ENCODE peak calls at places on chromosomes 4 and X, in eight cellular contexts. One of them, this sample, is unnamed.

GRCh38 chr4:113559947-113560346 is 201.6 kb downstream of the CAMK2D start:
- DNase-seq in hepatocyte: no peak
- DNase-seq in pancreas: no peak
- DNase-seq in ureter: no peak
- DNase-seq in WERI-Rb-1: no peak
- DNase-seq in lower leg skin: no peak
- DNase-seq in activated naive CD8-positive, alpha-beta T cell treated with anti-CD3 and anti-CD28 coated beads for 36 hours: no peak
- DNase-seq in caudate nucleus: no peak
- DNase-seq in this sample: no peak

GRCh38 chrX:2888309-2888708 is 40.8 kb downstream of the ARSD start:
- DNase-seq in hepatocyte: no peak
- DNase-seq in pancreas: no peak
- DNase-seq in ureter: no peak
- DNase-seq in WERI-Rb-1: no peak
- DNase-seq in lower leg skin: no peak
- DNase-seq in activated naive CD8-positive, alpha-beta T cell treated with anti-CD3 and anti-CD28 coated beads for 36 hours: no peak
- DNase-seq in caudate nucleus: no peak
- DNase-seq in this sample: no peak

GRCh38 chr4:34198966-34199365 is 2045.3 kb downstream of the ARAP2 start:
- DNase-seq in hepatocyte: no peak
- DNase-seq in pancreas: no peak
- DNase-seq in ureter: no peak
- DNase-seq in WERI-Rb-1: no peak
- DNase-seq in lower leg skin: no peak
- DNase-seq in activated naive CD8-positive, alpha-beta T cell treated with anti-CD3 and anti-CD28 coated beads for 36 hours: no peak
- DNase-seq in caudate nucleus: no peak
- DNase-seq in this sample: no peak

GRCh38 chr4:176193898-176194297 is 1.5 kb downstream of the SPATA4 start:
- DNase-seq in hepatocyte: no peak
- DNase-seq in pancreas: no peak
- DNase-seq in ureter: no peak
- DNase-seq in WERI-Rb-1: no peak
- DNase-seq in lower leg skin: no peak
- DNase-seq in activated naive CD8-positive, alpha-beta T cell treated with anti-CD3 and anti-CD28 coated beads for 36 hours: peak
- DNase-seq in caudate nucleus: no peak
- DNase-seq in this sample: no peak

GRCh38 chr4:121118344-121118743 is 45.8 kb downstream of the TNIP3 start:
- DNase-seq in hepatocyte: no peak
- DNase-seq in pancreas: no peak
- DNase-seq in ureter: no peak
- DNase-seq in WERI-Rb-1: no peak
- DNase-seq in lower leg skin: no peak
- DNase-seq in activated naive CD8-positive, alpha-beta T cell treated with anti-CD3 and anti-CD28 coated beads for 36 hours: no peak
- DNase-seq in caudate nucleus: no peak
- DNase-seq in this sample: no peak

GRCh38 chr4:120008957-120009356 is 57.7 kb downstream of the MAD2L1 start:
- DNase-seq in hepatocyte: no peak
- DNase-seq in pancreas: no peak
- DNase-seq in ureter: no peak
- DNase-seq in WERI-Rb-1: no peak
- DNase-seq in lower leg skin: no peak
- DNase-seq in activated naive CD8-positive, alpha-beta T cell treated with anti-CD3 and anti-CD28 coated beads for 36 hours: no peak
- DNase-seq in caudate nucleus: no peak
- DNase-seq in this sample: no peak

GRCh38 chrX:147897117-147897516 is 14.6 kb upstream of the FMR1 start:
- DNase-seq in hepatocyte: no peak
- DNase-seq in pancreas: no peak
- DNase-seq in ureter: no peak
- DNase-seq in WERI-Rb-1: no peak
- DNase-seq in lower leg skin: no peak
- DNase-seq in activated naive CD8-positive, alpha-beta T cell treated with anti-CD3 and anti-CD28 coated beads for 36 hours: no peak
- DNase-seq in caudate nucleus: no peak
- DNase-seq in this sample: no peak

GRCh38 chrX:19852014-19853005 is 35.1 kb downstream of the SH3KBP1 start:
- DNase-seq in hepatocyte: no peak
- DNase-seq in pancreas: no peak
- DNase-seq in ureter: no peak
- DNase-seq in WERI-Rb-1: no peak
- DNase-seq in lower leg skin: peak
- DNase-seq in activated naive CD8-positive, alpha-beta T cell treated with anti-CD3 and anti-CD28 coated beads for 36 hours: no peak
- DNase-seq in caudate nucleus: no peak
- DNase-seq in this sample: no peak

GRCh38 chr4:107863416-107863815 is 38.7 kb downstream of the SGMS2 start:
- DNase-seq in hepatocyte: no peak
- DNase-seq in pancreas: no peak
- DNase-seq in ureter: no peak
- DNase-seq in WERI-Rb-1: no peak
- DNase-seq in lower leg skin: no peak
- DNase-seq in activated naive CD8-positive, alpha-beta T cell treated with anti-CD3 and anti-CD28 coated beads for 36 hours: no peak
- DNase-seq in caudate nucleus: no peak
- DNase-seq in this sample: no peak

GRCh38 chrX:1239681-1240142 is 27.3 kb upstream of the CRLF2 start:
- DNase-seq in hepatocyte: no peak
- DNase-seq in pancreas: no peak
- DNase-seq in ureter: peak
- DNase-seq in WERI-Rb-1: no peak
- DNase-seq in lower leg skin: peak
- DNase-seq in activated naive CD8-positive, alpha-beta T cell treated with anti-CD3 and anti-CD28 coated beads for 36 hours: peak
- DNase-seq in caudate nucleus: no peak
- DNase-seq in this sample: peak

GRCh38 chrX:39516399-39516798 is 581.4 kb downstream of the BCOR start:
- DNase-seq in hepatocyte: no peak
- DNase-seq in pancreas: no peak
- DNase-seq in ureter: no peak
- DNase-seq in WERI-Rb-1: peak
- DNase-seq in lower leg skin: no peak
- DNase-seq in activated naive CD8-positive, alpha-beta T cell treated with anti-CD3 and anti-CD28 coated beads for 36 hours: no peak
- DNase-seq in caudate nucleus: no peak
- DNase-seq in this sample: no peak

GRCh38 chrX:16119353-16120220 is 3.8 kb upstream of the GRPR start:
- DNase-seq in hepatocyte: no peak
- DNase-seq in pancreas: no peak
- DNase-seq in ureter: no peak
- DNase-seq in WERI-Rb-1: no peak
- DNase-seq in lower leg skin: no peak
- DNase-seq in activated naive CD8-positive, alpha-beta T cell treated with anti-CD3 and anti-CD28 coated beads for 36 hours: no peak
- DNase-seq in caudate nucleus: no peak
- DNase-seq in this sample: no peak

GRCh38 chr4:94156816-94157215 is 50.8 kb upstream of the SMARCAD1 start:
- DNase-seq in hepatocyte: no peak
- DNase-seq in pancreas: no peak
- DNase-seq in ureter: no peak
- DNase-seq in WERI-Rb-1: no peak
- DNase-seq in lower leg skin: no peak
- DNase-seq in activated naive CD8-positive, alpha-beta T cell treated with anti-CD3 and anti-CD28 coated beads for 36 hours: no peak
- DNase-seq in caudate nucleus: no peak
- DNase-seq in this sample: no peak

GRCh38 chrX:43446752-43447151 is 209.3 kb upstream of the MAOA start:
- DNase-seq in hepatocyte: no peak
- DNase-seq in pancreas: no peak
- DNase-seq in ureter: no peak
- DNase-seq in WERI-Rb-1: no peak
- DNase-seq in lower leg skin: no peak
- DNase-seq in activated naive CD8-positive, alpha-beta T cell treated with anti-CD3 and anti-CD28 coated beads for 36 hours: no peak
- DNase-seq in caudate nucleus: no peak
- DNase-seq in this sample: no peak

GRCh38 chr4:137994858-137995257 is 247.3 kb downstream of the SLC7A11 start:
- DNase-seq in hepatocyte: no peak
- DNase-seq in pancreas: no peak
- DNase-seq in ureter: no peak
- DNase-seq in WERI-Rb-1: no peak
- DNase-seq in lower leg skin: no peak
- DNase-seq in activated naive CD8-positive, alpha-beta T cell treated with anti-CD3 and anti-CD28 coated beads for 36 hours: no peak
- DNase-seq in caudate nucleus: no peak
- DNase-seq in this sample: no peak

GRCh38 chrX:72395252-72395651 is 89.5 kb upstream of the CITED1 start:
- DNase-seq in hepatocyte: no peak
- DNase-seq in pancreas: no peak
- DNase-seq in ureter: no peak
- DNase-seq in WERI-Rb-1: no peak
- DNase-seq in lower leg skin: no peak
- DNase-seq in activated naive CD8-positive, alpha-beta T cell treated with anti-CD3 and anti-CD28 coated beads for 36 hours: no peak
- DNase-seq in caudate nucleus: no peak
- DNase-seq in this sample: no peak

GRCh38 chrX:19602866-19603620 is 87.7 kb upstream of the MAP3K15 start:
- DNase-seq in hepatocyte: no peak
- DNase-seq in pancreas: no peak
- DNase-seq in ureter: no peak
- DNase-seq in WERI-Rb-1: no peak
- DNase-seq in lower leg skin: no peak
- DNase-seq in activated naive CD8-positive, alpha-beta T cell treated with anti-CD3 and anti-CD28 coated beads for 36 hours: no peak
- DNase-seq in caudate nucleus: no peak
- DNase-seq in this sample: no peak

GRCh38 chr4:143386812-143387211 is 50.1 kb downstream of the GAB1 start:
- DNase-seq in hepatocyte: peak
- DNase-seq in pancreas: no peak
- DNase-seq in ureter: no peak
- DNase-seq in WERI-Rb-1: no peak
- DNase-seq in lower leg skin: no peak
- DNase-seq in activated naive CD8-positive, alpha-beta T cell treated with anti-CD3 and anti-CD28 coated beads for 36 hours: no peak
- DNase-seq in caudate nucleus: no peak
- DNase-seq in this sample: no peak

GRCh38 chr4:742742-743311 is 37.2 kb downstream of the PCGF3 start:
- DNase-seq in hepatocyte: peak
- DNase-seq in pancreas: peak
- DNase-seq in ureter: peak
- DNase-seq in WERI-Rb-1: peak
- DNase-seq in lower leg skin: no peak
- DNase-seq in activated naive CD8-positive, alpha-beta T cell treated with anti-CD3 and anti-CD28 coated beads for 36 hours: peak
- DNase-seq in caudate nucleus: peak
- DNase-seq in this sample: peak

GRCh38 chrX:101659601-101660063 is at the start of gene ARMCX2:
- DNase-seq in hepatocyte: peak
- DNase-seq in pancreas: peak
- DNase-seq in ureter: peak
- DNase-seq in WERI-Rb-1: peak
- DNase-seq in lower leg skin: peak
- DNase-seq in activated naive CD8-positive, alpha-beta T cell treated with anti-CD3 and anti-CD28 coated beads for 36 hours: peak
- DNase-seq in caudate nucleus: peak
- DNase-seq in this sample: no peak

GRCh38 chr4:176400816-176401461 is 81.2 kb downstream of the SPCS3 start:
- DNase-seq in hepatocyte: no peak
- DNase-seq in pancreas: no peak
- DNase-seq in ureter: no peak
- DNase-seq in WERI-Rb-1: no peak
- DNase-seq in lower leg skin: no peak
- DNase-seq in activated naive CD8-positive, alpha-beta T cell treated with anti-CD3 and anti-CD28 coated beads for 36 hours: no peak
- DNase-seq in caudate nucleus: no peak
- DNase-seq in this sample: no peak

GRCh38 chr4:38503689-38504395 is 160.2 kb upstream of the KLF3 start:
- DNase-seq in hepatocyte: no peak
- DNase-seq in pancreas: no peak
- DNase-seq in ureter: no peak
- DNase-seq in WERI-Rb-1: no peak
- DNase-seq in lower leg skin: no peak
- DNase-seq in activated naive CD8-positive, alpha-beta T cell treated with anti-CD3 and anti-CD28 coated beads for 36 hours: no peak
- DNase-seq in caudate nucleus: no peak
- DNase-seq in this sample: no peak

GRCh38 chr4:128835498-128836222 is 26.2 kb downstream of the JADE1 start:
- DNase-seq in hepatocyte: no peak
- DNase-seq in pancreas: peak
- DNase-seq in ureter: peak
- DNase-seq in WERI-Rb-1: no peak
- DNase-seq in lower leg skin: peak
- DNase-seq in activated naive CD8-positive, alpha-beta T cell treated with anti-CD3 and anti-CD28 coated beads for 36 hours: no peak
- DNase-seq in caudate nucleus: peak
- DNase-seq in this sample: peak

GRCh38 chrX:40462797-40463196 is 118.0 kb upstream of the ATP6AP2 start:
- DNase-seq in hepatocyte: no peak
- DNase-seq in pancreas: no peak
- DNase-seq in ureter: no peak
- DNase-seq in WERI-Rb-1: no peak
- DNase-seq in lower leg skin: no peak
- DNase-seq in activated naive CD8-positive, alpha-beta T cell treated with anti-CD3 and anti-CD28 coated beads for 36 hours: no peak
- DNase-seq in caudate nucleus: no peak
- DNase-seq in this sample: no peak

GRCh38 chr4:175776217-175776616 is 35.8 kb downstream of the GPM6A start:
- DNase-seq in hepatocyte: no peak
- DNase-seq in pancreas: no peak
- DNase-seq in ureter: no peak
- DNase-seq in WERI-Rb-1: no peak
- DNase-seq in lower leg skin: no peak
- DNase-seq in activated naive CD8-positive, alpha-beta T cell treated with anti-CD3 and anti-CD28 coated beads for 36 hours: no peak
- DNase-seq in caudate nucleus: no peak
- DNase-seq in this sample: no peak

GRCh38 chr4:7691992-7692391 is 247.7 kb downstream of the AFAP1 start:
- DNase-seq in hepatocyte: no peak
- DNase-seq in pancreas: no peak
- DNase-seq in ureter: no peak
- DNase-seq in WERI-Rb-1: no peak
- DNase-seq in lower leg skin: no peak
- DNase-seq in activated naive CD8-positive, alpha-beta T cell treated with anti-CD3 and anti-CD28 coated beads for 36 hours: no peak
- DNase-seq in caudate nucleus: no peak
- DNase-seq in this sample: no peak